ENCODE peak calls at places on chromosome 19, in four cellular contexts. L is stimulated activated CD8-positive, alpha-beta memory T cell treated with anti-CD3 and anti-CD28 coated beads, Interleukin-7, amount 100 ng/mL, for 1 hour; E is NCI-H524; X is activated CD4-positive, alpha-beta memory T cell treated with anti-CD3 and anti-CD28 coated beads for 36 hours. U is an unnamed sample.
A peak's percentile ranks its signal among the peaks of the same experiment; 100 is the strongest.

GRCh38 chr19:2027361-2027760 is 11.8 kb upstream of the BTBD2 start:
- DNase-seq in X (no peak), E (no peak), L (no peak), U (no peak)

GRCh38 chr19:53157601-53158000 is 1.3 kb downstream of the ZNF347 start:
- DNase-seq in L (no peak), E (no peak), X (no peak), U (peak; percentile 47)

GRCh38 chr19:41546386-41546789 is 29.6 kb upstream of the CEACAM21 start:
- DNase-seq in E (no peak), L (no peak), X (peak; percentile 66), U (no peak)

GRCh38 chr19:3671680-3672574 is 28.3 kb downstream of the PIP5K1C start:
- DNase-seq in X (peak; percentile 62), E (no peak), L (no peak), U (no peak)

GRCh38 chr19:18089726-18090125 is 3.0 kb upstream of the IL12RB1 start:
- DNase-seq in X (no peak), L (no peak), E (no peak), U (no peak)

GRCh38 chr19:12788682-12789097 is 2.6 kb upstream of the JUNB start:
- DNase-seq in E (peak; percentile 86), X (peak; percentile 77), L (no peak), U (no peak)

GRCh38 chr19:19530423-19530804 is 1.7 kb downstream of the YJEFN3 start:
- DNase-seq in E (no peak), X (no peak), L (no peak), U (no peak)

GRCh38 chr19:50414850-50415660 is 3.7 kb upstream of the SPIB start:
- DNase-seq in L (peak; percentile 57), X (peak; percentile 81), E (no peak), U (peak; percentile 98)

GRCh38 chr19:53908106-53908932 is 759 bp upstream of the CACNG7 start:
- DNase-seq in E (no peak), X (peak; percentile 73), L (no peak), U (no peak)